ENCODE peak calls at places on chromosome 19, in five cellular contexts. E, R, O, I and H are unnamed samples.

GRCh38 chr19:45670670-45671453 is 2.8 kb downstream of the GIPR start:
- DNase-seq in E (peak; percentile 72), R (peak; percentile 73), O (peak; percentile 81), I (peak; percentile 31), H (peak; percentile 80)

GRCh38 chr19:41626877-41627276 is at the start of gene CEACAM4:
- DNase-seq in E (no peak), R (no peak), O (no peak), I (no peak), H (no peak)

GRCh38 chr19:18379803-18380747 is 5.9 kb upstream of the GDF15 start:
- DNase-seq in E (no peak), R (no peak), O (peak; percentile 94), I (no peak), H (no peak)

GRCh38 chr19:58248886-58249285 is 20.2 kb downstream of the ZNF544 start:
- DNase-seq in E (no peak), R (no peak), O (no peak), I (no peak), H (no peak)

GRCh38 chr19:13024958-13025653 is 29.8 kb downstream of the NFIX start:
- DNase-seq in E (no peak), R (no peak), O (no peak), I (no peak), H (no peak)

GRCh38 chr19:45468803-45469131 is 971 bp downstream of the FOSB start:
- DNase-seq in E (no peak), R (no peak), O (no peak), I (no peak), H (no peak)

GRCh38 chr19:35755160-35755549 is 1.7 kb downstream of the HSPB6 start:
- DNase-seq in E (no peak), R (no peak), O (no peak), I (no peak), H (no peak)

GRCh38 chr19:33329727-33330126 is 27.4 kb upstream of the CEBPA start:
- DNase-seq in E (no peak), R (no peak), O (no peak), I (no peak), H (no peak)

GRCh38 chr19:18507021-18507726 is 14.7 kb downstream of the ELL start:
- DNase-seq in E (no peak), R (no peak), O (no peak), I (no peak), H (no peak)

GRCh38 chr19:45253396-45254027 is 2.4 kb downstream of the MARK4 start:
- DNase-seq in E (no peak), R (no peak), O (no peak), I (no peak), H (no peak)

GRCh38 chr19:45403781-45404556 is 900 bp downstream of the PPP1R13L start:
- DNase-seq in E (peak; percentile 62), R (peak; percentile 92), O (peak; percentile 85), I (peak; percentile 36), H (no peak)